ENCODE peak calls at places on chromosomes 2 and 18, in four cellular contexts. W is left ventricle myocardium superior; T is stimulated activated effector memory CD8-positive, alpha-beta T cell treated with anti-CD3 and anti-CD28 coated beads, Interleukin-12 subunit alpha, Interleukin-12 subunit beta, amount 100 ng/mL, for 72 hours; P is T-cell. S is an unnamed sample.

GRCh38 chr18:64712035-64712434 is 563.1 kb upstream of the LINC00305 start:
- ATAC-seq in W (no peak), T (no peak), P (no peak), S (no peak)

GRCh38 chr2:73746877-73747208 is 9.7 kb upstream of the TPRKB start:
- ATAC-seq in P (no peak), W (no peak), T (no peak), S (no peak)

GRCh38 chr2:62858231-62858832 is 152.8 kb downstream of the EHBP1 start:
- ATAC-seq in W (no peak), P (no peak), T (no peak), S (no peak)

GRCh38 chr2:16950436-16950835 is 284.8 kb upstream of the CYRIA start:
- ATAC-seq in W (no peak), T (no peak), P (no peak), S (no peak)

GRCh38 chr2:113157897-113158753 is 15.6 kb upstream of the PSD4 start:
- ATAC-seq in W (no peak), P (peak), T (peak), S (peak)

GRCh38 chr2:190696792-190697398 is 48.0 kb downstream of the NAB1 start:
- ATAC-seq in P (no peak), T (no peak), W (no peak), S (no peak)

GRCh38 chr2:204114294-204114693 is 177.7 kb downstream of the ICOS start:
- ATAC-seq in P (no peak), T (no peak), W (no peak), S (no peak)

GRCh38 chr18:28984731-28985130 is 807.8 kb upstream of the CDH2 start:
- ATAC-seq in P (no peak), W (no peak), T (no peak), S (no peak)

GRCh38 chr2:145753966-145754365 is 1234.0 kb upstream of the ZEB2 start:
- ATAC-seq in W (no peak), T (no peak), P (no peak), S (no peak)

GRCh38 chr2:150917956-150918713 is 343.5 kb downstream of the RBM43 start:
- ATAC-seq in P (no peak), T (no peak), W (no peak), S (no peak)

GRCh38 chr2:84649058-84649457 is 132.8 kb downstream of the DNAH6 start:
- ATAC-seq in P (no peak), T (no peak), W (no peak), S (no peak)

GRCh38 chr2:216339456-216340279 is 32.6 kb downstream of the MARCHF4 start:
- ATAC-seq in W (peak), T (no peak), P (no peak), S (no peak)

GRCh38 chr2:191333911-191334357 is 88.7 kb downstream of the MYO1B start:
- ATAC-seq in W (peak), P (no peak), T (no peak), S (no peak)

GRCh38 chr2:152585830-152586484 is 131.3 kb downstream of the PRPF40A start:
- ATAC-seq in T (no peak), W (peak), P (no peak), S (peak)

GRCh38 chr2:32742381-32742780 is 114.5 kb downstream of the TTC27 start:
- ATAC-seq in T (no peak), W (peak), P (no peak), S (no peak)

GRCh38 chr2:120773186-120773800 is 37.6 kb downstream of the GLI2 start:
- ATAC-seq in W (no peak), T (no peak), P (no peak), S (no peak)

GRCh38 chr18:10213526-10213925 is 240.9 kb upstream of the APCDD1 start:
- ATAC-seq in P (no peak), T (no peak), W (peak), S (peak)

GRCh38 chr2:9030190-9030589 is 26.7 kb upstream of the MBOAT2 start:
- ATAC-seq in T (no peak), P (no peak), W (no peak), S (no peak)

GRCh38 chr2:141501743-141502142 is 629.1 kb downstream of the LRP1B start:
- ATAC-seq in W (no peak), P (no peak), T (no peak), S (no peak)

GRCh38 chr2:48362515-48362914 is 167.4 kb upstream of the STON1 start:
- ATAC-seq in W (no peak), P (peak), T (peak), S (no peak)

GRCh38 chr18:73514449-73514848 is 633.2 kb downstream of the FBXO15 start:
- ATAC-seq in T (peak), P (no peak), W (no peak), S (peak)

GRCh38 chr2:176291768-176292393 is 22.6 kb downstream of the MTX2 start:
- ATAC-seq in P (peak), W (peak), T (peak), S (no peak)

GRCh38 chr2:120736202-120736954 is 710 bp downstream of the GLI2 start:
- ATAC-seq in T (no peak), P (no peak), W (peak), S (no peak)

GRCh38 chr18:13028869-13029268 is 37.7 kb downstream of the CEP192 start:
- ATAC-seq in T (no peak), W (peak), P (no peak), S (no peak)

GRCh38 chr2:234243871-234244565 is 193.5 kb downstream of the SPP2 start:
- ATAC-seq in P (peak), T (no peak), W (no peak), S (no peak)

GRCh38 chr2:43412121-43412753 is 183.6 kb downstream of the THADA start:
- ATAC-seq in W (peak), P (no peak), T (no peak), S (no peak)

GRCh38 chr2:191049728-191050639 is 36.0 kb upstream of the STAT1 start:
- ATAC-seq in W (peak), P (no peak), T (peak), S (no peak)

GRCh38 chr2:120134263-120134662 is 88.9 kb downstream of the TMEM185B start:
- ATAC-seq in P (no peak), W (no peak), T (no peak), S (no peak)

GRCh38 chr2:113078350-113078839 is 10.6 kb downstream of the IL1F10 start:
- ATAC-seq in W (no peak), P (no peak), T (no peak), S (no peak)

GRCh38 chr2:129747500-129748125 is 231.9 kb upstream of the RAB6C start:
- ATAC-seq in W (peak), P (no peak), T (no peak), S (no peak)

GRCh38 chr2:158994920-158995676 is 26.7 kb downstream of the TANC1 start:
- ATAC-seq in T (no peak), W (peak), P (no peak), S (no peak)

GRCh38 chr2:42138163-42139016 is 30.8 kb upstream of the EML4 start:
- ATAC-seq in W (peak), P (no peak), T (no peak), S (no peak)

GRCh38 chr2:21163213-21163612 is 39.4 kb downstream of the TDRD15 start:
- ATAC-seq in P (no peak), W (no peak), T (no peak), S (peak)

GRCh38 chr2:164981217-164981990 is 26.1 kb upstream of the SLC38A11 start:
- ATAC-seq in T (no peak), P (no peak), W (no peak), S (no peak)

GRCh38 chr18:46541626-46542189 is 115.3 kb downstream of the LOXHD1 start:
- ATAC-seq in W (no peak), T (no peak), P (no peak), S (no peak)

GRCh38 chr2:217641987-217642386 is 360.8 kb downstream of the TNS1 start:
- ATAC-seq in T (no peak), P (no peak), W (peak), S (no peak)

GRCh38 chr2:127133793-127134192 is 26.8 kb upstream of the BIN1 start:
- ATAC-seq in W (no peak), T (no peak), P (no peak), S (no peak)

GRCh38 chr18:68233043-68233442 is 481.9 kb downstream of the TMX3 start:
- ATAC-seq in P (no peak), W (no peak), T (no peak), S (no peak)

GRCh38 chr2:35391736-35392442 is 963.7 kb upstream of the CRIM1 start:
- ATAC-seq in P (no peak), W (no peak), T (peak), S (peak)